ENCODE peak calls at places on chromosomes 2 and 18, in six cellular contexts. G, M, F, J, Q and O are unnamed samples.

GRCh38 chr2:143617803-143618415 is 488.7 kb downstream of the ARHGAP15 start:
- DNase-seq in F (no peak), J (no peak), Q (no peak), M (no peak), G (no peak), O (no peak)

GRCh38 chr2:207296265-207296948 is 130.7 kb upstream of the KLF7 start:
- DNase-seq in Q (no peak), G (no peak), F (peak; percentile 24), M (peak; percentile 17), J (no peak), O (no peak)

GRCh38 chr2:240184198-240184590 is 43.7 kb upstream of the OTOS start:
- DNase-seq in G (no peak), Q (no peak), J (peak; percentile 49), F (no peak), M (no peak), O (no peak)

GRCh38 chr2:100905132-100905805 is 85.3 kb downstream of the NPAS2 start:
- DNase-seq in J (no peak), G (no peak), M (no peak), Q (no peak), F (no peak), O (no peak)

GRCh38 chr2:144348846-144349245 is 171.1 kb downstream of the ZEB2 start:
- DNase-seq in Q (no peak), F (no peak), J (no peak), M (no peak), G (no peak), O (no peak)

GRCh38 chr2:227761734-227762476 is 16.2 kb downstream of the SCYGR8 start:
- DNase-seq in J (no peak), F (no peak), Q (no peak), G (no peak), M (no peak), O (no peak)

GRCh38 chr2:203999844-204000243 is 63.3 kb downstream of the ICOS start:
- DNase-seq in F (no peak), J (no peak), M (no peak), Q (no peak), G (no peak), O (no peak)

GRCh38 chr18:62288669-62289016 is 36.5 kb upstream of the TNFRSF11A start:
- DNase-seq in M (no peak), Q (no peak), F (no peak), G (no peak), J (no peak), O (no peak)

GRCh38 chr18:49764032-49764431 is 49.3 kb downstream of the ACAA2 start:
- DNase-seq in F (peak; percentile 18), J (no peak), G (peak; percentile 48), M (no peak), Q (no peak), O (no peak)

GRCh38 chr18:79395761-79396404 is at the start of gene NFATC1:
- DNase-seq in J (peak; percentile 80), G (peak; percentile 85), Q (peak; percentile 83), M (peak; percentile 78), F (peak; percentile 52), O (peak; percentile 59)

GRCh38 chr2:12059616-12060441 is 313.4 kb downstream of the LPIN1 start:
- DNase-seq in G (peak; percentile 84), Q (no peak), F (peak; percentile 82), J (no peak), M (no peak), O (no peak)

GRCh38 chr2:1995987-1996386 is 251.7 kb upstream of the PXDN start:
- DNase-seq in Q (no peak), J (no peak), M (no peak), F (no peak), G (no peak), O (no peak)

GRCh38 chr2:231372326-231372725 is 23.2 kb upstream of the B3GNT7 start:
- DNase-seq in G (no peak), M (no peak), Q (no peak), F (no peak), J (no peak), O (no peak)

GRCh38 chr2:231370749-231371429 is 24.6 kb upstream of the B3GNT7 start:
- DNase-seq in J (no peak), G (no peak), Q (no peak), F (no peak), M (peak; percentile 91), O (no peak)

GRCh38 chr2:231370429-231370748 is 25.1 kb upstream of the B3GNT7 start:
- DNase-seq in M (no peak), F (no peak), G (no peak), Q (no peak), J (no peak), O (no peak)

GRCh38 chr2:231371430-231372054 is 24.0 kb upstream of the B3GNT7 start:
- DNase-seq in J (no peak), Q (no peak), G (no peak), M (no peak), F (no peak), O (no peak)

DNA sequence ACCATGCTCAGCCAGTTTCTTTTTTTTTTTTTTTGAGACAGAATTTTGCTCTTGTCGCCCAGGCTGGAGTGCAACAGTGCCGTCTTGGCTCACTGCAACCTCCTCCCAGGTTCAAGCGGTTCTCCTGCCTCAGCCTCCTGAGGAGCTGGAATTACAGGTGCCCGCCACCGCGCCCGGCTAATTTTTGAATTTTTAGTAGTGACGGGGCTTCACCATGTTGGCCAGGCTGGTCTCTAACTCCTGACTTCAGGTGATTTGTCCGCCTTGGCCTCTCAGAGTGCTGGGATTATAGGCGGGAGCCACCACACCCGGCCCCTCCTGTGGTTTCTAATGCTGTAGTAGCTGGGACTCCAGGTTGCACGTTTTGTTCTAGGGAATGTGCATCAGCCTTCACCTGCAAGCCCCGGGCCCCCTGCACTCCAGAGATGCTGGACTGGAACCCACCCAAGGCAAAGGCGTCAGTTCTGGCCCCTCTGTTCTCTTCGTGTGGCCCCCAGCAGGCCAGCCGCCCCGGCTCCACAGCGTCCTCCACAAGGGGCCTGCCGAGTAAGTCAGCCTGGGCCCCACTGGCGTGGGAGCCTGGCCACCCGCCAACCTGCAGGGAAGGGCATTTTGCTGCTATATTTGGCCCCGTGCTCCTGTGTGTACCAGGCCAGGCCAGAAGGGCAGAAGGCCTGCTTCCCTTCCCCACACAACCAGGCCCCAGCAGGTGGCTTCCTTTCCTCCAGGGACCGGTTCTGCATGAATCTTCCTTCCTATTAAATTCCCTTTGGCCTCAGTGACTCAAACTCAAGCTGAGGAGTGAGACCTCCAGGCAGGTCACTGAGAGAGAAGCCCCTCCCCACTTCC is 25.7 kb upstream of the B3GNT7 start:
- DNase-seq in J (no peak), F (no peak), Q (no peak), G (no peak), M (peak; percentile 59), O (no peak)
- H3K4me3 ChIP-seq in J (no peak overlapping the region), F (no peak overlapping the region), Q (no peak overlapping the region), G (no peak overlapping the region), M (peak overlapping the region; percentile 43), O (no peak overlapping the region)

GRCh38 chr2:233689498-233689897 is 3.2 kb upstream of the UGT1A6 start:
- DNase-seq in F (no peak), M (no peak), G (no peak), J (no peak), Q (no peak), O (no peak)

GRCh38 chr2:233692648-233693047 is at the start of gene UGT1A6:
- DNase-seq in Q (no peak), J (no peak), F (no peak), M (no peak), G (no peak), O (no peak)

GRCh38 chr2:233690444-233690843 is 2.2 kb upstream of the UGT1A6 start:
- DNase-seq in F (no peak), M (no peak), Q (no peak), J (no peak), G (no peak), O (no peak)

GRCh38 chr2:233691443-233692433 is 952 bp upstream of the UGT1A6 start:
- DNase-seq in Q (no peak), F (no peak), M (no peak), G (no peak), J (no peak), O (no peak)

DNA sequence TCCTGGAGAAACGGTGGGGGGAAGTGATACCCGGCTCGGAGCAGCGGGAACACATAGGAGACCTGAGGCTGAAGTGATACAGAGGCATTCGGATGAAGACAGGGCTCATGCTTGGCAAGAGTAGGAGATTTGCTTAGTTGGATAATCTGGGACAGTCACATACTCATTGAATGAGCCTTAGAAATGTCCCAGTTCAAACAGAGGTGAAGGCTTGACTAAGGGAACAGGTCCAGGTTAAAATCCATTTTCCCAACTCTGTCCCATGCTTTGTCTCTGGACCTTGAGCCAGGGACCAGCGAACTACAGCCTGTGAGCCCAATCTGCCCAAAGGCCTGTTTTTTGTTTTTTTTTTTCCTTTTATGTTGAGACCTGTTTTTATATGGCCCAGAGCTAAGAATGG is 1.3 kb downstream of the UGT1A6 start:
- DNase-seq in F (no peak), G (no peak), Q (no peak), M (no peak), J (no peak), O (no peak)
- H3K27ac ChIP-seq in F (no peak overlapping the region), G (no peak overlapping the region), Q (no peak overlapping the region), M (no peak overlapping the region), J (no peak overlapping the region), O (no peak overlapping the region)

DNA sequence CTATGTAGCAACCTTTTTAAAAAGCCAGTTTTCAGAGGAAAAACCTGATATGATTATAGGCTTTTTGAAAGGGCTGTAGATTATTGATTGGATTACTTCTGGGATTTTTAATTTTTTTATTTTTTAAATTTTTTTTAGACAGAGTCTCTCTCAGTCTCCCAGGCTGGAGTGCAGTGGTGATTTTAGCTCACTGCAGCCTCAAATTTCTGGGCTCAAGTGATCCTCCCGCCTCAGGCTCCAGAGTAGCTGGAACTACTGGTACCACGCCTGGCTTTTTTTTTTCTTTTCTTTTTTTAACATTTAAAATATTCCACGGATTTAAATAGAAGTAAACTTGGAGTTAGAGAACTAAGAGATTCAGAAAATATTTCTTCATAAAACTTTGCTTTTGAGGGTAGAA is 1.2 kb downstream of the MRPL19 start:
- DNase-seq in G (peak; percentile 25), J (no peak), Q (no peak), F (no peak), M (peak; percentile 19), O (no peak)
- H3K4me3 ChIP-seq in G (peak overlapping the region; percentile 93), J (peak overlapping the region; percentile 91), Q (no peak overlapping the region), F (no peak overlapping the region), M (peak overlapping the region; percentile 70), O (peak overlapping the region; percentile 92)

DNA sequence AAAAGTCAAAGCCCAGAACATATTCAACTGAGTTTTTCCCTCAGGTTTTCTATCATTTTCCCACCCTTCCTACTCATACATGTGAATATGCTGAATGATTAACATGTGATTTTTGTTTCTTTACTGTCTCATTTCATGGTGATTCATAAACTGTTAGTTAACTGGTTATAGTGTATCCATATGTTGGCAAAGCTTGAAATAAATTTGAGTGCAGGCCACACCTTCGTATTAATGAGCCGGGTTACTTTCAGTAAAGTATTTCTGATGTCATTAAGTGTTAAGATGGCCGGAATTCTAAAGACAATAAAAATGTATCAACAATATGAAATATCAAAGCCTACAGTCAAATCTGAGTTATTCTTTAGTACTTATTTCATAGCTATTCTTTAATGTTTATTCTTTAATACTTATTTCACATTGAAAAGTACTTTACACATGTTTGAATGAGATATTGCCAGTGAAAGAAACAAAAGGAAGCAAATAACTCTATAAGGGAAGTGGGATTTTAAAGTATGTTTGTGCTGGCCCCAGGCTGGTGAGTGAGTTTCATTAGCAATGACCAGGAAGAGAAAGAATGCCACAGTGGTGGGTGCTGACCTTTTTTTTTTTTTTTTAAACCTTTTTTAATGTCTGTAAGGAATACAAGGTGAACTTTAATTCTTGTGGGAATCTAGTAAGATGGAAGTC is 178.6 kb downstream of the NEDD4L start:
- DNase-seq in Q (no peak), G (no peak), J (no peak), M (no peak), F (no peak), O (no peak)
- H3K27ac ChIP-seq in Q (no peak overlapping the region), G (peak overlapping the region; percentile 34), J (peak overlapping the region; percentile 90), M (peak overlapping the region; percentile 54), F (peak overlapping the region; percentile 44), O (no peak overlapping the region)